ENCODE peak calls at places on chromosomes 13 and 19, in four cellular contexts. One of them, this sample, is unnamed.

GRCh38 chr13:46817081-46817480 is 20.1 kb upstream of the ESD start:
- DNase-seq in amniotic epithelial cell: peak
- DNase-seq in stimulated activated naive CD4-positive, alpha-beta T cell treated with Interleukin-2 at 50 U/mL for 16 hours: no peak
- DNase-seq in frontal cortex: no peak
- DNase-seq in this sample: no peak

GRCh38 chr13:95608640-95609280 is 35.7 kb downstream of the DZIP1 start:
- DNase-seq in amniotic epithelial cell: no peak
- DNase-seq in stimulated activated naive CD4-positive, alpha-beta T cell treated with Interleukin-2 at 50 U/mL for 16 hours: no peak
- DNase-seq in frontal cortex: no peak
- DNase-seq in this sample: no peak

GRCh38 chr19:6383188-6383587 is 7.5 kb upstream of the PSPN start:
- DNase-seq in amniotic epithelial cell: no peak
- DNase-seq in stimulated activated naive CD4-positive, alpha-beta T cell treated with Interleukin-2 at 50 U/mL for 16 hours: no peak
- DNase-seq in frontal cortex: no peak
- DNase-seq in this sample: no peak

GRCh38 chr13:51584731-51585191 is 499 bp downstream of the WDFY2 start:
- DNase-seq in amniotic epithelial cell: peak
- DNase-seq in stimulated activated naive CD4-positive, alpha-beta T cell treated with Interleukin-2 at 50 U/mL for 16 hours: peak
- DNase-seq in frontal cortex: peak
- DNase-seq in this sample: peak

GRCh38 chr19:5823579-5824281 is 15.8 kb downstream of the FUT6 start:
- DNase-seq in amniotic epithelial cell: no peak
- DNase-seq in stimulated activated naive CD4-positive, alpha-beta T cell treated with Interleukin-2 at 50 U/mL for 16 hours: no peak
- DNase-seq in frontal cortex: no peak
- DNase-seq in this sample: no peak

GRCh38 chr19:13935765-13936486 is 2.3 kb downstream of the PODNL1 start:
- DNase-seq in amniotic epithelial cell: peak
- DNase-seq in stimulated activated naive CD4-positive, alpha-beta T cell treated with Interleukin-2 at 50 U/mL for 16 hours: no peak
- DNase-seq in frontal cortex: no peak
- DNase-seq in this sample: no peak

GRCh38 chr19:5646703-5647102 is 23.8 kb downstream of the SAFB start:
- DNase-seq in amniotic epithelial cell: no peak
- DNase-seq in stimulated activated naive CD4-positive, alpha-beta T cell treated with Interleukin-2 at 50 U/mL for 16 hours: no peak
- DNase-seq in frontal cortex: no peak
- DNase-seq in this sample: peak

GRCh38 chr13:29799041-29799440 is 51.4 kb downstream of the UBL3 start:
- DNase-seq in amniotic epithelial cell: peak
- DNase-seq in stimulated activated naive CD4-positive, alpha-beta T cell treated with Interleukin-2 at 50 U/mL for 16 hours: no peak
- DNase-seq in frontal cortex: no peak
- DNase-seq in this sample: no peak

GRCh38 chr19:10516671-10517286 is 468 bp downstream of the S1PR5 start:
- DNase-seq in amniotic epithelial cell: no peak
- DNase-seq in stimulated activated naive CD4-positive, alpha-beta T cell treated with Interleukin-2 at 50 U/mL for 16 hours: no peak
- DNase-seq in frontal cortex: no peak
- DNase-seq in this sample: no peak

GRCh38 chr13:29621401-29621800 is 25.9 kb upstream of the SLC7A1 start:
- DNase-seq in amniotic epithelial cell: peak
- DNase-seq in stimulated activated naive CD4-positive, alpha-beta T cell treated with Interleukin-2 at 50 U/mL for 16 hours: no peak
- DNase-seq in frontal cortex: no peak
- DNase-seq in this sample: no peak

GRCh38 chr19:4455742-4456565 is 1.6 kb downstream of the UBXN6 start:
- DNase-seq in amniotic epithelial cell: peak
- DNase-seq in stimulated activated naive CD4-positive, alpha-beta T cell treated with Interleukin-2 at 50 U/mL for 16 hours: no peak
- DNase-seq in frontal cortex: no peak
- DNase-seq in this sample: no peak

GRCh38 chr13:40116008-40116407 is 460.5 kb downstream of the COG6 start:
- DNase-seq in amniotic epithelial cell: peak
- DNase-seq in stimulated activated naive CD4-positive, alpha-beta T cell treated with Interleukin-2 at 50 U/mL for 16 hours: peak
- DNase-seq in frontal cortex: no peak
- DNase-seq in this sample: peak

GRCh38 chr19:43778651-43779050 is 2.1 kb downstream of the KCNN4 start:
- DNase-seq in amniotic epithelial cell: no peak
- DNase-seq in stimulated activated naive CD4-positive, alpha-beta T cell treated with Interleukin-2 at 50 U/mL for 16 hours: no peak
- DNase-seq in frontal cortex: no peak
- DNase-seq in this sample: no peak

GRCh38 chr13:111066544-111066943 is 48.6 kb upstream of the ARHGEF7 start:
- DNase-seq in amniotic epithelial cell: no peak
- DNase-seq in stimulated activated naive CD4-positive, alpha-beta T cell treated with Interleukin-2 at 50 U/mL for 16 hours: no peak
- DNase-seq in frontal cortex: peak
- DNase-seq in this sample: no peak

GRCh38 chr13:107301724-107302374 is 733.9 kb upstream of the ARGLU1 start:
- DNase-seq in amniotic epithelial cell: peak
- DNase-seq in stimulated activated naive CD4-positive, alpha-beta T cell treated with Interleukin-2 at 50 U/mL for 16 hours: no peak
- DNase-seq in frontal cortex: no peak
- DNase-seq in this sample: no peak

This sample was measured in activated effector memory CD4-positive, alpha-beta T cell treated with anti-CD3 and anti-CD28 coated beads, Interleukin-2, amount 50 U/mL, for 16 hours.